ENCODE peak calls at places on chromosome 12, in nine cellular contexts. M is ovary, W is lower lobe of right lung, K is left lung, F is left ventricle myocardium inferior, T is body of pancreas, P is A549, H is gastrocnemius medialis, B is mucosa of descending colon. G is an unnamed sample.

GRCh38 chr12:112998997-112999767 is 20.9 kb downstream of the OAS2 start:
- DNase-seq in B (peak; percentile 15), T (no peak), F (no peak), P (no peak), H (no peak), K (no peak), M (no peak), W (no peak), G (no peak)

GRCh38 chr12:69966839-69967238 is 141.8 kb downstream of the MYRFL start:
- DNase-seq in B (no peak), K (no peak), W (no peak), T (no peak), H (no peak), F (no peak), P (peak; percentile 34), M (no peak), G (peak; percentile 21)

GRCh38 chr12:127245009-127245408 is 1022.0 kb upstream of the TMEM132C start:
- DNase-seq in T (no peak), M (no peak), P (no peak), B (no peak), H (peak; percentile 27), F (no peak), W (no peak), K (no peak), G (peak; percentile 3)

GRCh38 chr12:105445261-105446015 is 114.9 kb downstream of the C12orf75 start:
- DNase-seq in H (no peak), T (no peak), W (no peak), K (no peak), B (no peak), P (peak; percentile 40), F (no peak), M (no peak), G (peak; percentile 45)

GRCh38 chr12:50282581-50283229 is 615 bp downstream of the LIMA1 start:
- DNase-seq in B (peak; percentile 62), M (no peak), H (peak; percentile 26), P (no peak), F (no peak), W (no peak), K (no peak), T (peak; percentile 32), G (peak; percentile 29)

GRCh38 chr12:46430340-46430948 is 57.9 kb upstream of the SLC38A2 start:
- DNase-seq in M (no peak), H (no peak), K (no peak), P (peak; percentile 93), F (no peak), B (peak; percentile 33), T (no peak), W (no peak), G (no peak)

GRCh38 chr12:54680374-54680773 is 32.2 kb upstream of the DCD start:
- DNase-seq in F (no peak), P (peak; percentile 57), K (no peak), M (no peak), B (peak; percentile 46), H (no peak), W (no peak), T (no peak), G (peak; percentile 9)

GRCh38 chr12:53868516-53868986 is 70.1 kb upstream of the HOXC13 start:
- DNase-seq in B (no peak), H (no peak), F (no peak), W (no peak), P (peak; percentile 90), K (no peak), M (no peak), T (no peak), G (no peak)

GRCh38 chr12:115337693-115338543 is 653.9 kb upstream of the TBX3 start:
- DNase-seq in P (peak; percentile 94), W (no peak), F (peak; percentile 16), B (peak; percentile 24), M (no peak), H (peak; percentile 81), T (peak; percentile 30), K (no peak), G (peak; percentile 83)

GRCh38 chr12:47383942-47384341 is 304.2 kb upstream of the AMIGO2 start:
- DNase-seq in H (no peak), M (no peak), P (peak; percentile 85), F (no peak), W (no peak), B (no peak), K (no peak), T (no peak), G (peak; percentile 65)

GRCh38 chr12:93201990-93202389 is 175.7 kb upstream of the NUDT4 start:
- DNase-seq in M (no peak), T (no peak), H (no peak), B (no peak), K (no peak), W (no peak), P (no peak), F (peak; percentile 18), G (no peak)
- TF ChIP-seq CTCF in M (no peak), T (no peak), H (no peak), B (no peak), K (no peak), W (no peak), P (no peak), F (no peak), G (no peak)

DNA sequence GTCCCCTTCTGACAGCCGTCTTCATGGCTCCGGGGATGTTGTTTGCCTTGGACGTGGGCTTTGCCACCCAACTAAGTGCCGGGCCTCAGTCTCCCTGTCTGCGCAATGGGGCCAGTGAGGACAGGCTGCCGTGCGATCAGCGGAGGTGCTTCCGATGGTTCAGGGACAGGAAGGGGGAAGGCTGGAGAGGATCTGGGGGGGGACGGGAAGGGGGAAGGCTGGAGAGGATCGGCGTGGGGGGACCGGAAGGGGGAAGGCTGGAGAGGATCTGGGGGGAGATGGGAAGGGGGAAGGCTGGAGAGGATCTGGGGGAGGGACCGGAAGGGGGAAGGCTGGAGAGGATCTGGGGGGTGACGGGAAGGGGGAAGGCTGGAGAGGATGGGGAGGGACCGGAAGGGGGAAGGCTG is 3.4 kb downstream of the MMP17 start:
- DNase-seq in K (no peak), H (no peak), P (peak; percentile 83), B (peak; percentile 25), M (peak; percentile 82), F (no peak), T (no peak), W (no peak), G (peak; percentile 94)
- H3K4me3 ChIP-seq in K (peak overlapping the region; percentile 25), H (peak overlapping the region; percentile 52), P (peak overlapping the region; percentile 91), B (no peak overlapping the region), M (peak overlapping the region; percentile 38), F (peak overlapping the region; percentile 68), T (no peak overlapping the region), W (peak overlapping the region; percentile 57), G (no peak overlapping the region)

GRCh38 chr12:13073191-13073590 is 29.0 kb downstream of the FAM234B start:
- DNase-seq in P (no peak), K (no peak), M (no peak), B (no peak), F (no peak), W (no peak), T (no peak), H (no peak), G (no peak)

GRCh38 chr12:13075114-13075471 is 28.4 kb downstream of the GSG1 start:
- DNase-seq in H (no peak), B (no peak), T (no peak), M (no peak), W (no peak), F (no peak), K (no peak), P (no peak), G (no peak)

GRCh38 chr12:13075786-13076570 is 27.5 kb downstream of the GSG1 start:
- DNase-seq in F (no peak), W (no peak), K (no peak), H (no peak), P (no peak), B (no peak), T (no peak), M (no peak), G (no peak)

GRCh38 chr12:13071305-13072280 is 27.4 kb downstream of the FAM234B start:
- DNase-seq in W (no peak), B (no peak), H (no peak), K (no peak), F (no peak), P (no peak), M (no peak), T (no peak), G (no peak)

DNA sequence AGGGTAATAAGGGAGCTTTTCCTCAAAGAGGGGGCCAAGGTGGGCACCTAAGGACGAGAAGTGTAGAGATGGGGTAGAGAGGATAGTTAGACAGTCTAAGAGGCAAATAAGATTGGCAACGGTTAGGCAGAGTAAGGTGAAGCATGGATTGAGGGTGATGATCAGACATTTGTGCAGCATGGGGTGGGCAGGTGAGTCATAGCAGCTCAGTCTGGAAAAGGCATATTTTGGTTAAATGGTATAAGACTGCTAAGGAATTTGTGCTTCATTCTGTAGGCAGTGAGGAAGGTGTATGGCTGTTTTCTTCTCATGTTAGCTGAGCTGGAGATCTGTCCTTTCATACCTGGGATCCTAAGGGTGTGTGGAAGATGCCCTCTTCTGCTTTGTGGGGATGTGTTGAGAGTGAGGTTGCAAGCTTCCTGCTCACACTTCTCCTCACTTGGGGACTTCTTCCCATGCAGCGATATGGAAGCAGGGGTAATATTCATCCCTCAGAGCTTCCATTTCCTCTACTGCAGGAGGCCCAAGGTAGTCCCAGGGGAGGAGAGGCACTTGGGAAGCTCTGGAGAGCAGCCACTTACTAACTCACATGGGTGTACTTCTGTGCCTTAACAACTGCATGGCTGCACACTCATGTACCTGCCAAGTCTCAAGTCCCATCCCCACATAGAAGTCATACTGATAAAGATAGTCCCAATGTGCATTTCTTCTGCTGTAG is 28.9 kb downstream of the GSG1 start:
- DNase-seq in H (no peak), B (no peak), M (no peak), W (no peak), K (no peak), P (no peak), F (no peak), T (no peak), G (no peak)
- H3K4me1 ChIP-seq in H (no peaks in the 10 kb centered on the region), B (peaks cover 3% of the 10 kb centered on the region), M (no peaks in the 10 kb centered on the region), W (no peaks in the 10 kb centered on the region), K (no peaks in the 10 kb centered on the region), P (no peaks in the 10 kb centered on the region), F (no peaks in the 10 kb centered on the region), T (no peaks in the 10 kb centered on the region), G (no peaks in the 10 kb centered on the region)

DNA sequence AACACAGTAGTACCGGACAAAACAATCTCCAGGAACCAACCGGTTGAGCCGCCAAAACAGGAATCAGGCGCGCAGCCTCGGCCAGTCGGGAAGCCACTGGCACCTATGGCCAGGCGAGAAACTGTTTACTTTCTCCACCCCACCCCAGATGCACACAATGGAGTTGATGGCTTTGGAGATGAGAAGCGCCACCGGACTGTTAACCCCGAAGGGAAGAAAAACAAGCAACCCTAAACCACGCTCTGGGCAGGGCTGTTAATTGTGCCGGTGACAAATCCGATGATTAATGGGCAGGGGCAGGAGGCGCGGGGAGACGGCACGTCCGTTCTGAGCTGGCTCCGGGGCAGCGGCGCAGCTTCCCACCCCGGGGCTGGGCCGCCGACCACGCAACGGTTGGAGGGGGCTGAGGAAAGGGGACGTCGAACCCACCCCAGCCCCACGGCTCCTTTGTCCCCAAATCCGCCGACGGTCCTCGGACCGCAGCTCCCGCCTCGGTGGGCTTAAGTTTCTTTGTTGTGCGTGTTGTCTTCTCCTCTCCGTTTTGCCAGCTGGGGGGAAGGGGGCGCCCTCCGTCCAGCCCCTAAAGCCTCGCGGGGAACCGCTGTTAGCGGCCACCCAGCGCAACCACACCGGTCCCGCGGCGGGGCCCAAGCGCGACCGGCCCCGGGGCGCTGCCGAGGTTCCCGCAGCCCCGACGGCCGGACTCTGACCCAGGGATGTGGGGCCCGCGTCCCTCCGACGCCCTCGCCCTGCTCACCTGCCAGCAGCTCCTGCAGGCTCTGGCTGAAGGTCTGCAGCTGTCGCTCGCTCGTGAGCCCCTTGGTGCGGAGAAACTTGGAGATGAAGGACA is 790 bp downstream of the BTG1 start:
- DNase-seq in K (peak; percentile 56), M (peak; percentile 48), T (peak; percentile 53), W (peak; percentile 70), H (peak; percentile 28), B (peak; percentile 77), P (peak; percentile 44), F (peak; percentile 44), G (peak; percentile 51)
- TF ChIP-seq CTCF in K (no peak), M (no peak), T (no peak), W (no peak), H (no peak), B (no peak), P (no peak), F (peak; percentile 8), G (no peak)

G was measured in cardiac muscle cell.